ENCODE peak calls at places on chromosome 2, in ten cellular contexts. One of them, this sample, is unnamed.

GRCh38 chr2:231127936-231128335 is 3.1 kb upstream of the HTR2B start:
- DNase-seq in neural crest cell: no peak
- DNase-seq in WTC11: no peak
- DNase-seq in fibroblast of lung: no peak
- DNase-seq in cardiac muscle cell: no peak
- DNase-seq in A549: no peak
- DNase-seq in cardiac fibroblast: no peak
- DNase-seq in left ventricle myocardium inferior: no peak
- DNase-seq in HFFc6: no peak
- DNase-seq in thoracic aorta: no peak
- DNase-seq in this sample: no peak

GRCh38 chr2:47501374-47502200 is 98.6 kb downstream of the MSH2 start:
- DNase-seq in neural crest cell: no peak
- DNase-seq in WTC11: no peak
- DNase-seq in fibroblast of lung: peak
- DNase-seq in cardiac muscle cell: peak
- DNase-seq in A549: no peak
- DNase-seq in cardiac fibroblast: peak
- DNase-seq in left ventricle myocardium inferior: no peak
- DNase-seq in HFFc6: peak
- DNase-seq in thoracic aorta: no peak
- DNase-seq in this sample: no peak

GRCh38 chr2:84302513-84303412 is 156.3 kb downstream of the SUCLG1 start:
- DNase-seq in neural crest cell: peak
- DNase-seq in WTC11: peak
- DNase-seq in fibroblast of lung: peak
- DNase-seq in cardiac muscle cell: peak
- DNase-seq in A549: peak
- DNase-seq in cardiac fibroblast: peak
- DNase-seq in left ventricle myocardium inferior: no peak
- DNase-seq in HFFc6: peak
- DNase-seq in thoracic aorta: no peak
- DNase-seq in this sample: no peak

GRCh38 chr2:105070010-105070865 is 32.4 kb downstream of the MRPS9 start:
- DNase-seq in neural crest cell: no peak
- DNase-seq in WTC11: no peak
- DNase-seq in fibroblast of lung: no peak
- DNase-seq in cardiac muscle cell: no peak
- DNase-seq in A549: no peak
- DNase-seq in cardiac fibroblast: no peak
- DNase-seq in left ventricle myocardium inferior: no peak
- DNase-seq in HFFc6: no peak
- DNase-seq in thoracic aorta: no peak
- DNase-seq in this sample: no peak

GRCh38 chr2:127051116-127051779 is 55.7 kb downstream of the BIN1 start:
- DNase-seq in neural crest cell: no peak
- DNase-seq in WTC11: peak
- DNase-seq in fibroblast of lung: no peak
- DNase-seq in cardiac muscle cell: no peak
- DNase-seq in A549: no peak
- DNase-seq in cardiac fibroblast: no peak
- DNase-seq in left ventricle myocardium inferior: peak
- DNase-seq in HFFc6: no peak
- DNase-seq in thoracic aorta: no peak
- DNase-seq in this sample: no peak

GRCh38 chr2:36707050-36707449 is 10.5 kb downstream of the VIT start:
- DNase-seq in neural crest cell: no peak
- DNase-seq in WTC11: no peak
- DNase-seq in fibroblast of lung: peak
- DNase-seq in cardiac muscle cell: peak
- DNase-seq in A549: no peak
- DNase-seq in cardiac fibroblast: peak
- DNase-seq in left ventricle myocardium inferior: no peak
- DNase-seq in HFFc6: peak
- DNase-seq in thoracic aorta: no peak
- DNase-seq in this sample: no peak

GRCh38 chr2:159753797-159754196 is 41.5 kb downstream of the MARCHF7 start:
- DNase-seq in neural crest cell: no peak
- DNase-seq in WTC11: no peak
- DNase-seq in fibroblast of lung: no peak
- DNase-seq in cardiac muscle cell: no peak
- DNase-seq in A549: no peak
- DNase-seq in cardiac fibroblast: no peak
- DNase-seq in left ventricle myocardium inferior: no peak
- DNase-seq in HFFc6: no peak
- DNase-seq in thoracic aorta: no peak
- DNase-seq in this sample: no peak

GRCh38 chr2:201467666-201468065 is 16.1 kb downstream of the STRADB start:
- DNase-seq in neural crest cell: no peak
- DNase-seq in WTC11: no peak
- DNase-seq in fibroblast of lung: no peak
- DNase-seq in cardiac muscle cell: no peak
- DNase-seq in A549: no peak
- DNase-seq in cardiac fibroblast: no peak
- DNase-seq in left ventricle myocardium inferior: no peak
- DNase-seq in HFFc6: no peak
- DNase-seq in thoracic aorta: no peak
- DNase-seq in this sample: no peak

GRCh38 chr2:64517511-64517884 is 6.6 kb upstream of the AFTPH start:
- DNase-seq in neural crest cell: no peak
- DNase-seq in WTC11: no peak
- DNase-seq in fibroblast of lung: no peak
- DNase-seq in cardiac muscle cell: no peak
- DNase-seq in A549: no peak
- DNase-seq in cardiac fibroblast: no peak
- DNase-seq in left ventricle myocardium inferior: no peak
- DNase-seq in HFFc6: no peak
- DNase-seq in thoracic aorta: no peak
- DNase-seq in this sample: no peak

GRCh38 chr2:164903214-164903613 is 52.1 kb downstream of the SLC38A11 start:
- DNase-seq in neural crest cell: no peak
- DNase-seq in WTC11: no peak
- DNase-seq in fibroblast of lung: peak
- DNase-seq in cardiac muscle cell: peak
- DNase-seq in A549: no peak
- DNase-seq in cardiac fibroblast: peak
- DNase-seq in left ventricle myocardium inferior: no peak
- DNase-seq in HFFc6: peak
- DNase-seq in thoracic aorta: no peak
- DNase-seq in this sample: no peak

GRCh38 chr2:144015036-144015435 is 504.9 kb downstream of the ZEB2 start:
- DNase-seq in neural crest cell: no peak
- DNase-seq in WTC11: no peak
- DNase-seq in fibroblast of lung: no peak
- DNase-seq in cardiac muscle cell: no peak
- DNase-seq in A549: no peak
- DNase-seq in cardiac fibroblast: peak
- DNase-seq in left ventricle myocardium inferior: no peak
- DNase-seq in HFFc6: no peak
- DNase-seq in thoracic aorta: no peak
- DNase-seq in this sample: no peak

GRCh38 chr2:234335676-234336228 is 161.1 kb downstream of the ARL4C start:
- DNase-seq in neural crest cell: no peak
- DNase-seq in WTC11: no peak
- DNase-seq in fibroblast of lung: peak
- DNase-seq in cardiac muscle cell: peak
- DNase-seq in A549: peak
- DNase-seq in cardiac fibroblast: peak
- DNase-seq in left ventricle myocardium inferior: peak
- DNase-seq in HFFc6: peak
- DNase-seq in thoracic aorta: peak
- DNase-seq in this sample: peak

GRCh38 chr2:73257425-73258125 is 23.5 kb downstream of the CCT7 start:
- DNase-seq in neural crest cell: no peak
- DNase-seq in WTC11: no peak
- DNase-seq in fibroblast of lung: no peak
- DNase-seq in cardiac muscle cell: no peak
- DNase-seq in A549: no peak
- DNase-seq in cardiac fibroblast: no peak
- DNase-seq in left ventricle myocardium inferior: no peak
- DNase-seq in HFFc6: no peak
- DNase-seq in thoracic aorta: no peak
- DNase-seq in this sample: no peak

GRCh38 chr2:238427435-238428162 is 872 bp downstream of the ASB1 start:
- DNase-seq in neural crest cell: no peak
- DNase-seq in WTC11: no peak
- DNase-seq in fibroblast of lung: no peak
- DNase-seq in cardiac muscle cell: no peak
- DNase-seq in A549: no peak
- DNase-seq in cardiac fibroblast: peak
- DNase-seq in left ventricle myocardium inferior: no peak
- DNase-seq in HFFc6: no peak
- DNase-seq in thoracic aorta: no peak
- DNase-seq in this sample: no peak

GRCh38 chr2:3302751-3303582 is 74.7 kb downstream of the EIPR1 start:
- DNase-seq in neural crest cell: peak
- DNase-seq in WTC11: no peak
- DNase-seq in fibroblast of lung: no peak
- DNase-seq in cardiac muscle cell: no peak
- DNase-seq in A549: no peak
- DNase-seq in cardiac fibroblast: no peak
- DNase-seq in left ventricle myocardium inferior: no peak
- DNase-seq in HFFc6: no peak
- DNase-seq in thoracic aorta: no peak
- DNase-seq in this sample: no peak

GRCh38 chr2:40284797-40285196 is 167.1 kb downstream of the SLC8A1 start:
- DNase-seq in neural crest cell: no peak
- DNase-seq in WTC11: no peak
- DNase-seq in fibroblast of lung: peak
- DNase-seq in cardiac muscle cell: peak
- DNase-seq in A549: no peak
- DNase-seq in cardiac fibroblast: peak
- DNase-seq in left ventricle myocardium inferior: no peak
- DNase-seq in HFFc6: peak
- DNase-seq in thoracic aorta: no peak
- DNase-seq in this sample: no peak

GRCh38 chr2:176106636-176107539 is at the start of gene HOXD11:
- DNase-seq in neural crest cell: no peak
- DNase-seq in WTC11: peak
- DNase-seq in fibroblast of lung: peak
- DNase-seq in cardiac muscle cell: peak
- DNase-seq in A549: peak
- DNase-seq in cardiac fibroblast: no peak
- DNase-seq in left ventricle myocardium inferior: no peak
- DNase-seq in HFFc6: peak
- DNase-seq in thoracic aorta: no peak
- DNase-seq in this sample: no peak

GRCh38 chr2:1653137-1653789 is 91.1 kb downstream of the PXDN start:
- DNase-seq in neural crest cell: no peak
- DNase-seq in WTC11: no peak
- DNase-seq in fibroblast of lung: peak
- DNase-seq in cardiac muscle cell: peak
- DNase-seq in A549: no peak
- DNase-seq in cardiac fibroblast: peak
- DNase-seq in left ventricle myocardium inferior: peak
- DNase-seq in HFFc6: peak
- DNase-seq in thoracic aorta: peak
- DNase-seq in this sample: peak
- TF ChIP-seq CTCF in neural crest cell: no peak
- TF ChIP-seq CTCF in WTC11: no peak
- TF ChIP-seq CTCF in fibroblast of lung: no peak
- TF ChIP-seq CTCF in cardiac muscle cell: no peak
- TF ChIP-seq CTCF in A549: no peak
- TF ChIP-seq CTCF in cardiac fibroblast: no peak
- TF ChIP-seq CTCF in left ventricle myocardium inferior: no peak
- TF ChIP-seq CTCF in HFFc6: no peak
- TF ChIP-seq CTCF in thoracic aorta: no peak
- TF ChIP-seq CTCF in this sample: no peak

GRCh38 chr2:218583983-218584850 is 15.6 kb downstream of the CNOT9 start:
- DNase-seq in neural crest cell: no peak
- DNase-seq in WTC11: no peak
- DNase-seq in fibroblast of lung: no peak
- DNase-seq in cardiac muscle cell: no peak
- DNase-seq in A549: no peak
- DNase-seq in cardiac fibroblast: no peak
- DNase-seq in left ventricle myocardium inferior: no peak
- DNase-seq in HFFc6: no peak
- DNase-seq in thoracic aorta: no peak
- DNase-seq in this sample: no peak
- TF ChIP-seq CTCF in neural crest cell: no peak
- TF ChIP-seq CTCF in WTC11: no peak
- TF ChIP-seq CTCF in fibroblast of lung: no peak
- TF ChIP-seq CTCF in cardiac muscle cell: no peak
- TF ChIP-seq CTCF in A549: peak
- TF ChIP-seq CTCF in cardiac fibroblast: no peak
- TF ChIP-seq CTCF in left ventricle myocardium inferior: no peak
- TF ChIP-seq CTCF in HFFc6: peak
- TF ChIP-seq CTCF in thoracic aorta: no peak
- TF ChIP-seq CTCF in this sample: no peak

DNA sequence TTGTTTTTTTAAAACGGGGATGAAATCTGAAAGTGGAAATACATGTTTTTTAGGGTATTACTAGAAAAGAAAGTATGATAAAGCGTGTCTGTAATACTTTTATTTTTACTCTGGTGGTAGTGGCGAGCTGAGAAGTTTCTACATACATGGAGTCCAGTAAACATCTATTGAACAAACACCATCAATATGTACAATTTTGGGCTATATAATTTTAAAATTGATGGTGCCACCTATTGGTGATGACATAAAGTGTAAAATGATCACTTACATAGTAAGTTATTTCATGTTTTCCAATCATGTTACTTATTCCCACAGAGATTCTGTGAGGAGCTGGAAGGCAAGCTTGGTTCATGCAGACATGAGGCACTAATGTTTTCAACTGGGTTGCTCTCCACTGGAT is 31.5 kb upstream of the NFE2L2 start:
- DNase-seq in neural crest cell: no peak
- DNase-seq in WTC11: no peak
- DNase-seq in fibroblast of lung: peak
- DNase-seq in cardiac muscle cell: peak
- DNase-seq in A549: peak
- DNase-seq in cardiac fibroblast: peak
- DNase-seq in left ventricle myocardium inferior: no peak
- DNase-seq in HFFc6: peak
- DNase-seq in thoracic aorta: no peak
- DNase-seq in this sample: no peak
- TF ChIP-seq CTCF in neural crest cell: peak
- TF ChIP-seq CTCF in WTC11: no peak
- TF ChIP-seq CTCF in fibroblast of lung: no peak
- TF ChIP-seq CTCF in cardiac muscle cell: peak
- TF ChIP-seq CTCF in A549: peak
- TF ChIP-seq CTCF in cardiac fibroblast: peak
- TF ChIP-seq CTCF in left ventricle myocardium inferior: peak
- TF ChIP-seq CTCF in HFFc6: peak
- TF ChIP-seq CTCF in thoracic aorta: peak
- TF ChIP-seq CTCF in this sample: no peak

DNA sequence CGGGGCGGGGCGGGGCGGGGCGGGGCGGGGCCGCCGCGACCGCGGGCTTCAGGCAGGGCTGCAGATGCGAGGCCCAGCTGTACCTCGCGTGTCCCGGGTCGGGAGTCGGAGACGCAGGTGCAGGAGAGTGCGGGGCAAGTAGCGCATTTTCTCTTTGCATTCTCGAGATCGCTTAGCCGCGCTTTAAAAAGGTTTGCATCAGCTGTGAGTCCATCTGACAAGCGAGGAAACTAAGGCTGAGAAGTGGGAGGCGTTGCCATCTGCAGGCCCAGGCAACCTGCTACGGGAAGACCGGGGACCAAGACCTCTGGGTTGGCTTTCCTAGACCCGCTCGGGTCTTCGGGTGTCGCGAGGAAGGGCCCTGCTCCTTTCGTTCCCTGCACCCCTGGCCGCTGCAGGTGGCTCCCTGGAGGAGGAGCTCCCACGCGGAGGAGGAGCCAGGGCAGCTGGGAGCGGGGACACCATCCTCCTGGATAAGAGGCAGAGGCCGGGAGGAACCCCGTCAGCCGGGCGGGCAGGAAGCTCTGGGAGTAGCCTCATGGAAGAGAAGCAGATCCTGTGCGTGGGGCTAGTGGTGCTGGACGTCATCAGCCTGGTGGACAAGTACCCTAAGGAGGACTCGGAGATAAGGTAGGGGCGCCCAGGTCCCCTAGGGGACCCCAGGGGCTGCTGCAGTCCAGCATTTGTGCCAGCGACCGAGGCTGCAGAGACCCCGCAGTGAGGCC is at the start of gene KHK:
- DNase-seq in neural crest cell: peak
- DNase-seq in WTC11: peak
- DNase-seq in fibroblast of lung: peak
- DNase-seq in cardiac muscle cell: peak
- DNase-seq in A549: peak
- DNase-seq in cardiac fibroblast: peak
- DNase-seq in left ventricle myocardium inferior: peak
- DNase-seq in HFFc6: no peak
- DNase-seq in thoracic aorta: no peak
- DNase-seq in this sample: no peak
- TF ChIP-seq CTCF in neural crest cell: no peak
- TF ChIP-seq CTCF in WTC11: peak
- TF ChIP-seq CTCF in fibroblast of lung: no peak
- TF ChIP-seq CTCF in cardiac muscle cell: no peak
- TF ChIP-seq CTCF in A549: no peak
- TF ChIP-seq CTCF in cardiac fibroblast: no peak
- TF ChIP-seq CTCF in left ventricle myocardium inferior: peak
- TF ChIP-seq CTCF in HFFc6: peak
- TF ChIP-seq CTCF in thoracic aorta: no peak
- TF ChIP-seq CTCF in this sample: no peak